ENCODE peak calls at places on chromosomes 3 and 15, in ten cellular contexts. C is NCI-H1436, A is kidney epithelial cell, G is fibroblast of lung, H is choroid plexus epithelial cell, K is B cell, M is esophagus squamous epithelium, W is activated gamma-delta T cell treated with Interleukin-2 at 50 U/mL for 16 hours, P is DMS79, S is LoVo. E is an unnamed sample.

GRCh38 chr3:57546616-57547015 is 2.5 kb upstream of the DNAH12 start:
- DNase-seq in C (no peak), A (no peak), G (no peak), H (no peak), K (no peak), M (no peak), W (no peak), P (no peak), S (no peak), E (no peak)

GRCh38 chr3:13537926-13538325 is 11.0 kb upstream of the FBLN2 start:
- DNase-seq in C (no peak), A (peak; percentile 63), G (peak; percentile 94), H (peak; percentile 96), K (no peak), M (no peak), W (no peak), P (no peak), S (peak; percentile 86), E (no peak)

GRCh38 chr3:122576174-122576940 is 1.1 kb upstream of the PARP15 start:
- DNase-seq in C (no peak), A (no peak), G (no peak), H (no peak), K (peak; percentile 78), M (no peak), W (no peak), P (no peak), S (no peak), E (no peak)

GRCh38 chr3:64291345-64291744 is 66.1 kb upstream of the PRICKLE2 start:
- DNase-seq in C (no peak), A (peak; percentile 67), G (peak; percentile 96), H (peak; percentile 86), K (no peak), M (no peak), W (no peak), P (no peak), S (peak; percentile 17), E (no peak)

GRCh38 chr3:48837163-48837562 is 10.5 kb downstream of the PRKAR2A start:
- DNase-seq in C (no peak), A (no peak), G (no peak), H (no peak), K (no peak), M (no peak), W (no peak), P (no peak), S (no peak), E (no peak)

GRCh38 chr3:112568642-112569041 is 6.8 kb downstream of the SLC35A5 start:
- DNase-seq in C (no peak), A (no peak), G (peak; percentile 11), H (no peak), K (no peak), M (no peak), W (no peak), P (no peak), S (no peak), E (no peak)

GRCh38 chr3:186261638-186262037 is 100.4 kb downstream of the DGKG start:
- DNase-seq in C (peak; percentile 13), A (no peak), G (no peak), H (peak; percentile 29), K (no peak), M (no peak), W (no peak), P (no peak), S (no peak), E (no peak)

GRCh38 chr3:76199382-76199781 is 414.0 kb upstream of the ZNF717 start:
- DNase-seq in C (no peak), A (no peak), G (peak; percentile 61), H (peak; percentile 60), K (no peak), M (no peak), W (no peak), P (no peak), S (no peak), E (no peak)

GRCh38 chr3:125357837-125358236 is 17.3 kb downstream of the ZNF148 start:
- DNase-seq in C (no peak), A (no peak), G (no peak), H (no peak), K (no peak), M (no peak), W (no peak), P (no peak), S (no peak), E (no peak)

GRCh38 chr3:128011140-128011539 is 41.1 kb upstream of the SEC61A1 start:
- DNase-seq in C (peak; percentile 63), A (peak; percentile 18), G (peak; percentile 55), H (peak; percentile 55), K (no peak), M (no peak), W (no peak), P (peak; percentile 96), S (peak; percentile 39), E (peak; percentile 7)

GRCh38 chr3:23775254-23775909 is 30.4 kb upstream of the UBE2E1 start:
- DNase-seq in C (no peak), A (no peak), G (no peak), H (no peak), K (no peak), M (no peak), W (no peak), P (no peak), S (no peak), E (no peak)

GRCh38 chr3:107845355-107846281 is 245.2 kb downstream of the CD47 start:
- DNase-seq in C (no peak), A (no peak), G (no peak), H (peak; percentile 44), K (no peak), M (no peak), W (no peak), P (no peak), S (no peak), E (no peak)

GRCh38 chr3:58490860-58491501 is 915 bp upstream of the KCTD6 start:
- DNase-seq in C (no peak), A (no peak), G (no peak), H (no peak), K (no peak), M (no peak), W (no peak), P (no peak), S (no peak), E (no peak)

GRCh38 chr3:18082551-18083272 is 340.3 kb upstream of the TBC1D5 start:
- DNase-seq in C (no peak), A (no peak), G (no peak), H (no peak), K (no peak), M (no peak), W (no peak), P (no peak), S (no peak), E (no peak)

GRCh38 chr3:17120115-17120514 is 235.4 kb downstream of the PLCL2 start:
- DNase-seq in C (no peak), A (no peak), G (no peak), H (no peak), K (no peak), M (no peak), W (no peak), P (no peak), S (no peak), E (no peak)

GRCh38 chr3:57163751-57164150 is 1.4 kb downstream of the IL17RD start:
- DNase-seq in C (no peak), A (no peak), G (no peak), H (no peak), K (no peak), M (no peak), W (no peak), P (no peak), S (no peak), E (no peak)

GRCh38 chr15:51602484-51602883 is 20.1 kb downstream of the DMXL2 start:
- DNase-seq in C (no peak), A (no peak), G (no peak), H (no peak), K (no peak), M (no peak), W (no peak), P (no peak), S (no peak), E (no peak)

GRCh38 chr3:188262913-188263683 is 109.1 kb downstream of the LPP start:
- DNase-seq in C (no peak), A (no peak), G (peak; percentile 78), H (peak; percentile 57), K (no peak), M (no peak), W (no peak), P (no peak), S (no peak), E (peak; percentile 80)

GRCh38 chr15:35151782-35152181 is 66.7 kb upstream of the NANOGP8 start:
- DNase-seq in C (no peak), A (no peak), G (no peak), H (no peak), K (no peak), M (no peak), W (no peak), P (no peak), S (no peak), E (no peak)

GRCh38 chr3:126474498-126475410 is 937 bp downstream of the ZXDC start:
- DNase-seq in C (no peak), A (no peak), G (peak; percentile 41), H (peak; percentile 49), K (peak; percentile 53), M (peak; percentile 22), W (no peak), P (peak; percentile 15), S (peak; percentile 46), E (no peak)

GRCh38 chr3:50147447-50147846 is 7.7 kb upstream of the SEMA3F start:
- DNase-seq in C (no peak), A (no peak), G (no peak), H (no peak), K (no peak), M (no peak), W (no peak), P (no peak), S (no peak), E (no peak)

GRCh38 chr15:63923993-63924950 is 90.5 kb upstream of the HERC1 start:
- DNase-seq in C (no peak), A (no peak), G (no peak), H (peak; percentile 72), K (no peak), M (no peak), W (no peak), P (no peak), S (no peak), E (no peak)

GRCh38 chr15:25345943-25346342 is 92.9 kb downstream of the UBE3A start:
- DNase-seq in C (no peak), A (no peak), G (peak; percentile 15), H (peak; percentile 49), K (no peak), M (no peak), W (no peak), P (no peak), S (no peak), E (peak; percentile 50)

GRCh38 chr3:177451940-177452484 is 254.7 kb upstream of the TBL1XR1 start:
- DNase-seq in C (no peak), A (no peak), G (peak; percentile 72), H (peak; percentile 83), K (no peak), M (no peak), W (no peak), P (no peak), S (no peak), E (no peak)